ENCODE peak calls at places on chromosomes 1 and 21, in six cellular contexts. R is IMR-90, E is H9, P is mesendoderm, B is neuronal stem cell, D is H1. N is an unnamed sample.

GRCh38 chr1:203152158-203153034 is 23.2 kb downstream of the MYBPH start:
- DNase-seq in E (peak; percentile 60), P (peak; percentile 95), R (peak; percentile 49), B (peak; percentile 46), D (no peak), N (peak; percentile 61)

GRCh38 chr1:14598007-14598497 is 433 bp upstream of the KAZN start:
- DNase-seq in P (peak; percentile 62), R (no peak), D (no peak), E (peak; percentile 63), B (no peak), N (no peak)

GRCh38 chr1:159763686-159764085 is 17.1 kb upstream of the DUSP23 start:
- DNase-seq in D (no peak), P (no peak), B (no peak), E (no peak), R (no peak), N (no peak)

GRCh38 chr1:162988869-162989268 is 80.3 kb upstream of the RGS4 start:
- DNase-seq in B (no peak), P (peak; percentile 71), R (no peak), E (peak; percentile 48), D (no peak), N (no peak)

GRCh38 chr1:164440222-164440621 is 118.8 kb upstream of the PBX1 start:
- DNase-seq in E (peak; percentile 49), D (no peak), R (no peak), B (no peak), P (peak; percentile 72), N (peak; percentile 18)

GRCh38 chr1:172826096-172826741 is 167.3 kb downstream of the FASLG start:
- DNase-seq in E (no peak), D (no peak), B (no peak), R (peak; percentile 95), P (peak; percentile 81), N (peak; percentile 96)

GRCh38 chr1:167489581-167490340 is 28.6 kb downstream of the CD247 start:
- DNase-seq in D (peak; percentile 41), R (no peak), P (peak; percentile 75), E (peak; percentile 74), B (peak; percentile 89), N (no peak)

GRCh38 chr1:98702976-98703375 is 41.5 kb downstream of the SNX7 start:
- DNase-seq in E (no peak), R (peak; percentile 70), B (no peak), P (no peak), D (no peak), N (peak; percentile 25)

GRCh38 chr1:178101266-178101630 is 7.3 kb downstream of the RASAL2 start:
- DNase-seq in E (no peak), B (no peak), P (peak; percentile 58), R (no peak), D (no peak), N (no peak)

GRCh38 chr1:200082329-200082728 is 54.8 kb downstream of the NR5A2 start:
- DNase-seq in B (no peak), E (no peak), D (no peak), R (peak; percentile 8), P (no peak), N (no peak)

GRCh38 chr21:45316871-45317400 is 29.2 kb upstream of the POFUT2 start:
- DNase-seq in R (no peak), P (no peak), B (no peak), D (no peak), E (no peak), N (no peak)

GRCh38 chr1:38712046-38712445 is 147.5 kb downstream of the RRAGC start:
- DNase-seq in P (no peak), B (no peak), E (no peak), D (no peak), R (no peak), N (no peak)

GRCh38 chr1:162003825-162004205 is 19.9 kb downstream of the OLFML2B start:
- DNase-seq in R (peak; percentile 83), D (no peak), P (no peak), E (no peak), B (no peak), N (peak; percentile 77)

GRCh38 chr1:166703726-166704220 is 135.5 kb upstream of the POGK start:
- DNase-seq in E (no peak), R (no peak), D (no peak), P (no peak), B (no peak), N (no peak)

GRCh38 chr21:45021428-45022347 is 52.7 kb upstream of the ADARB1 start:
- DNase-seq in D (no peak), E (no peak), R (no peak), B (no peak), P (peak; percentile 22), N (no peak)

GRCh38 chr1:160724445-160725242 is 13.0 kb upstream of the CD48 start:
- DNase-seq in R (no peak), E (no peak), P (peak; percentile 41), B (no peak), D (no peak), N (no peak)

GRCh38 chr1:235867903-235868469 is 1.3 kb upstream of the LYST start:
- DNase-seq in D (no peak), P (no peak), B (no peak), E (no peak), R (no peak), N (no peak)

GRCh38 chr1:232218955-232219865 is 410.7 kb downstream of the SIPA1L2 start:
- DNase-seq in B (no peak), P (no peak), E (no peak), R (no peak), D (no peak), N (no peak)

GRCh38 chr1:205939690-205940330 is 3.4 kb downstream of the SLC26A9 start:
- DNase-seq in R (no peak), B (peak; percentile 40), D (peak; percentile 44), E (peak; percentile 86), P (peak; percentile 86), N (no peak)

GRCh38 chr1:205940710-205941109 is 2.5 kb downstream of the SLC26A9 start:
- DNase-seq in D (no peak), R (no peak), P (no peak), B (no peak), E (no peak), N (no peak)

GRCh38 chr1:205943245-205943644 is at the start of gene SLC26A9:
- DNase-seq in B (no peak), D (no peak), P (no peak), E (no peak), R (no peak), N (no peak)

GRCh38 chr1:205945056-205945455 is 1.8 kb upstream of the SLC26A9 start:
- DNase-seq in D (no peak), R (no peak), P (no peak), B (no peak), E (no peak), N (no peak)

DNA sequence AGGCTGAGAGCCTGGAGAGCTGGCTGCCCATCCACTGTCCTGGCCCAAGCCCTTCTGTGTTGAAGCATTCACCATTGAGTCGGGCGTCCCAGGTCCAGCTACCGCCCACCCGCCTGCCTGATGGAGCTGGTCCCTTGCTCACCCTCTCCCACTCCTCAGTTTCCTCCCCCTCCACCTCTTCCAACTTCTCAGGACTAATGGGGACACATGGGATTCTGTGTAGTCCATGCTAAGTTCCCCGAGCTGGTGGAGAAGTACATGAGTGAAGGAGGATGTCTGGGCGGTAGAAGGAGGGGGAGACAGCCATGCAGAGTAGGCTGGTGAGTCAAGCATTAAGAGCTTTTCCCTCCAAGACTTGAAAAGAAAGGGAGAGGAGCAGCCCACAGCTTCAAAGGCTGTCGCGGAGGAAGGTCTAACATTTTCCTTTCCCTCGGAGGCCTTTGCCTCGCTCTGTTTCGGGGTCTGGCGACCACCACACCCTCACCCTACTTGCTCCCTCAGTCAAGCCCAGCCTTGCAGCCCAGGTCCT is 561 bp downstream of the SLC26A9 start:
- DNase-seq in D (no peak), P (no peak), E (no peak), B (no peak), R (no peak), N (no peak)
- H2BK15ac ChIP-seq in D (no peak overlapping the region), P (no peak overlapping the region), E (no peak overlapping the region), B (peak overlapping the region; percentile 72), R (no peak overlapping the region), N (no peak overlapping the region)

GRCh38 chr1:7280257-7280656 is 490.8 kb upstream of the VAMP3 start:
- DNase-seq in R (no peak), E (no peak), P (no peak), B (no peak), D (no peak), N (no peak)
- H2BK15ac ChIP-seq in R (peak overlapping the region; percentile 1), E (no peak overlapping the region), P (no peak overlapping the region), B (no peak overlapping the region), D (peak overlapping the region; percentile 61), N (no peak overlapping the region)

GRCh38 chr1:189205863-189206262 is 1271.8 kb downstream of the BRINP3 start:
- DNase-seq in B (no peak), E (no peak), D (no peak), P (no peak), R (peak; percentile 30), N (no peak)

GRCh38 chr1:189206617-189207016 is 1271.0 kb downstream of the BRINP3 start:
- DNase-seq in P (no peak), E (no peak), D (no peak), R (peak; percentile 50), B (no peak), N (no peak)

GRCh38 chr1:189212606-189213005 is 1265.1 kb downstream of the BRINP3 start:
- DNase-seq in B (no peak), D (no peak), R (no peak), P (no peak), E (no peak), N (no peak)

GRCh38 chr1:189211742-189212141 is 1265.9 kb downstream of the BRINP3 start:
- DNase-seq in P (peak; percentile 64), B (no peak), E (no peak), D (no peak), R (peak; percentile 69), N (no peak)
- H2BK15ac ChIP-seq in P (no peak overlapping the region), B (no peak overlapping the region), E (no peak overlapping the region), D (no peak overlapping the region), R (no peak overlapping the region), N (no peak overlapping the region)

GRCh38 chr1:25715888-25716287 is 84.1 kb upstream of the SELENON start:
- DNase-seq in E (no peak), P (peak; percentile 53), D (no peak), B (no peak), R (no peak), N (no peak)

GRCh38 chr1:25712299-25712970 is 87.6 kb upstream of the SELENON start:
- DNase-seq in P (no peak), R (no peak), B (no peak), E (no peak), D (no peak), N (no peak)

GRCh38 chr1:25714532-25714931 is 85.5 kb upstream of the SELENON start:
- DNase-seq in B (no peak), R (no peak), E (no peak), D (no peak), P (no peak), N (no peak)

GRCh38 chr1:25710583-25711347 is 89.2 kb upstream of the SELENON start:
- DNase-seq in E (no peak), R (peak; percentile 66), B (no peak), P (no peak), D (no peak), N (peak; percentile 52)

GRCh38 chr1:25711555-25712298 is 88.3 kb upstream of the SELENON start:
- DNase-seq in E (no peak), B (no peak), D (no peak), P (no peak), R (peak; percentile 92), N (peak; percentile 62)
- H2BK15ac ChIP-seq in E (no peak overlapping the region), B (no peak overlapping the region), D (no peak overlapping the region), P (no peak overlapping the region), R (peak overlapping the region; percentile 100), N (no peak overlapping the region)

DNA sequence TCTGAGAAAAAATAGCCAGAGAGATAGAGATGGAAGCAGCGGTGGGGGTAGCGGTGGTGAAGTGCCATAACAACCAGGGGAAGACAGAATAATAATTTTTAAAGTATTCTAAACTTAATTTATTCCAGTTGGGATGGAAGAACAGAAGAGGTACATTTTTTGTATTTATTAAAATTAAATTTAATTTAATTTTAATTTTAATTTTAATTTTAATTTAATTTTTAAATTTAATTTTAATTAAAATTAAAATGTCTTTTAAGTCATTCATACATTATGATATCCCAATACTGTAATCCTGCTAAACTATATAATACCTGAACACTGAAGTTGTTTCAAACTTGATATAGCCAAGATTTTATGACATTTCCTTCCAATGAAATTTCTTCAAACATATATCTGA is 48.8 kb downstream of the NME7 start:
- DNase-seq in E (no peak), D (no peak), R (no peak), P (no peak), B (no peak), N (no peak)
- H2BK15ac ChIP-seq in E (no peak overlapping the region), D (no peak overlapping the region), R (no peak overlapping the region), P (no peak overlapping the region), B (no peak overlapping the region), N (no peak overlapping the region)

N was measured in mesenchymal stem cell.